ENCODE peak calls at places on chromosomes 4 and X, in six cellular contexts. H is AG10803; L is ureter; A is CD8-positive, alpha-beta T cell; N is fibroblast of lung; U is hypothalamus. T is an unnamed sample.

GRCh38 chr4:87525636-87526035 is 3.5 kb downstream of the SPARCL1 start:
- DNase-seq in H (peak), N (peak), A (no peak), U (peak), L (no peak), T (no peak)

GRCh38 chr4:126874533-126874932 is 758.2 kb upstream of the INTU start:
- DNase-seq in A (no peak), U (no peak), L (no peak), N (no peak), H (no peak), T (no peak)

GRCh38 chr4:44196796-44197195 is 251.8 kb downstream of the KCTD8 start:
- DNase-seq in A (no peak), H (no peak), L (no peak), N (no peak), U (no peak), T (no peak)

GRCh38 chrX:49209434-49210251 is 9.7 kb upstream of the SYP start:
- DNase-seq in U (no peak), A (no peak), N (no peak), L (no peak), H (no peak), T (no peak)

GRCh38 chr4:7777017-7777710 is 162.5 kb downstream of the AFAP1 start:
- DNase-seq in N (no peak), U (no peak), H (no peak), L (no peak), A (no peak), T (no peak)

GRCh38 chrX:149286940-149287349 is 218.2 kb downstream of the IDS start:
- DNase-seq in A (peak), N (peak), U (peak), H (peak), L (peak), T (no peak)

GRCh38 chr4:173301518-173302201 is 32.5 kb downstream of the HMGB2 start:
- DNase-seq in N (peak), U (no peak), H (peak), A (no peak), L (no peak), T (peak)

GRCh38 chrX:13256562-13256961 is 63.3 kb downstream of the ATXN3L start:
- DNase-seq in H (no peak), N (no peak), L (no peak), A (no peak), U (no peak), T (no peak)

GRCh38 chr4:122728781-122729330 is 3.6 kb upstream of the BBS12 start:
- DNase-seq in N (no peak), L (no peak), A (no peak), U (no peak), H (peak), T (no peak)

GRCh38 chrX:17374619-17375360 is at the start of gene NHS:
- DNase-seq in N (peak), H (peak), L (peak), U (peak), A (no peak), T (peak)

GRCh38 chr4:78310056-78310731 is 241.4 kb upstream of the ANXA3 start:
- DNase-seq in H (peak), U (no peak), L (no peak), N (no peak), A (no peak), T (no peak)

GRCh38 chr4:108270466-108271450 is 102.0 kb upstream of the LEF1 start:
- DNase-seq in L (no peak), H (peak), U (no peak), A (no peak), N (peak), T (no peak)

GRCh38 chr4:94504545-94504944 is 52.8 kb downstream of the PDLIM5 start:
- DNase-seq in L (no peak), N (peak), U (no peak), H (peak), A (no peak), T (no peak)

GRCh38 chrX:15233416-15234015 is 36.4 kb downstream of the ASB9 start:
- DNase-seq in U (no peak), N (no peak), A (no peak), H (no peak), L (no peak), T (no peak)

GRCh38 chrX:134600714-134601113 is 57.6 kb downstream of the PLAC1 start:
- DNase-seq in N (peak), L (no peak), U (no peak), A (no peak), H (peak), T (peak)

GRCh38 chrX:44872319-44872816 is 620 bp upstream of the KDM6A start:
- DNase-seq in N (peak), A (peak), L (peak), U (peak), H (no peak), T (no peak)

GRCh38 chr4:10186228-10187214 is 69.9 kb upstream of the WDR1 start:
- DNase-seq in L (no peak), N (no peak), U (no peak), A (no peak), H (peak), T (no peak)

GRCh38 chrX:147884958-147885357 is 26.8 kb upstream of the FMR1 start:
- DNase-seq in H (peak), L (no peak), A (no peak), U (no peak), N (no peak), T (no peak)

GRCh38 chrX:71995122-71995521 is 84.5 kb downstream of the NHSL2 start:
- DNase-seq in U (no peak), N (no peak), A (no peak), H (no peak), L (no peak), T (no peak)

T was measured in MG63.